ENCODE peak calls at places on chromosomes 13 and 19, in four cellular contexts. T is lower leg skin, U is psoas muscle, R is tibial artery. C is an unnamed sample.

GRCh38 chr19:17242431-17243208 is 3.1 kb downstream of the NR2F6 start:
- DNase-seq in T (no peak), U (no peak), R (no peak), C (no peak)

GRCh38 chr19:1206063-1206732 is 620 bp downstream of the STK11 start:
- DNase-seq in T (no peak), U (peak), R (no peak), C (no peak)

GRCh38 chr19:6271251-6271650 is 8.5 kb downstream of the MLLT1 start:
- DNase-seq in T (no peak), U (no peak), R (no peak), C (no peak)

GRCh38 chr13:35144496-35144895 is 202.4 kb downstream of the NBEA start:
- DNase-seq in T (no peak), U (no peak), R (no peak), C (no peak)

GRCh38 chr13:37168151-37168550 is 62.7 kb upstream of the CSNK1A1L start:
- DNase-seq in T (no peak), U (no peak), R (no peak), C (no peak)

GRCh38 chr13:41588899-41589298 is 131.5 kb downstream of the RGCC start:
- DNase-seq in T (no peak), U (no peak), R (no peak), C (no peak)

GRCh38 chr19:1457031-1457739 is 7.3 kb downstream of the APC2 start:
- DNase-seq in T (no peak), U (peak), R (no peak), C (no peak)

GRCh38 chr13:110819203-110820014 is 95.5 kb downstream of the ANKRD10 start:
- DNase-seq in T (peak), U (peak), R (peak), C (peak)

GRCh38 chr13:72217142-72217541 is 350.1 kb upstream of the DACH1 start:
- DNase-seq in T (no peak), U (no peak), R (no peak), C (no peak)

GRCh38 chr19:12801466-12802266 is at the start of the genes PRDX2 and THSD8:
- DNase-seq in T (peak), U (peak), R (peak), C (peak)

GRCh38 chr13:105616313-105617075 is 919.0 kb downstream of the EFNB2 start:
- DNase-seq in T (no peak), U (no peak), R (no peak), C (no peak)

GRCh38 chr19:17952041-17952976 is 14.6 kb upstream of the KCNN1 start:
- DNase-seq in T (no peak), U (no peak), R (no peak), C (no peak)

GRCh38 chr13:37381502-37381901 is 217.1 kb downstream of the POSTN start:
- DNase-seq in T (no peak), U (no peak), R (no peak), C (no peak)

GRCh38 chr13:35984287-35984686 is 146.9 kb downstream of the DCLK1 start:
- DNase-seq in T (no peak), U (no peak), R (no peak), C (no peak)

GRCh38 chr13:112802808-112803207 is 113.0 kb downstream of the ATP11A start:
- DNase-seq in T (no peak), U (no peak), R (no peak), C (no peak)

GRCh38 chr13:76815344-76815743 is 70.9 kb downstream of the KCTD12 start:
- DNase-seq in T (no peak), U (no peak), R (no peak), C (no peak)

GRCh38 chr13:45040626-45041025 is 51.3 kb downstream of the GPALPP1 start:
- DNase-seq in T (no peak), U (no peak), R (no peak), C (no peak)

GRCh38 chr19:12786149-12786870 is 5.0 kb upstream of the JUNB start:
- DNase-seq in T (peak), U (peak), R (peak), C (no peak)

GRCh38 chr13:66224644-66225043 is 1005.5 kb downstream of the PCDH9 start:
- DNase-seq in T (no peak), U (no peak), R (no peak), C (no peak)

GRCh38 chr13:75136151-75136550 is 345.8 kb downstream of the TBC1D4 start:
- DNase-seq in T (no peak), U (no peak), R (no peak), C (no peak)

GRCh38 chr19:41521860-41522555 is 54.0 kb upstream of the CEACAM21 start:
- DNase-seq in T (no peak), U (peak), R (no peak), C (no peak)

GRCh38 chr13:96490590-96490989 is 400.7 kb downstream of the HS6ST3 start:
- DNase-seq in T (no peak), U (no peak), R (no peak), C (no peak)

GRCh38 chr13:61608138-61608537 is 192.5 kb upstream of the PCDH20 start:
- DNase-seq in T (no peak), U (no peak), R (no peak), C (no peak)

GRCh38 chr13:34156841-34157365 is 339.0 kb downstream of the RFC3 start:
- DNase-seq in T (peak), U (no peak), R (peak), C (peak)

GRCh38 chr13:53206455-53206854 is 177.8 kb downstream of the OLFM4 start:
- DNase-seq in T (no peak), U (no peak), R (no peak), C (no peak)

GRCh38 chr13:87129602-87130300 is 541.4 kb upstream of the SLITRK5 start:
- DNase-seq in T (no peak), U (no peak), R (no peak), C (no peak)

GRCh38 chr19:55109527-55110291 is 7.7 kb downstream of the PPP1R12C start:
- DNase-seq in T (no peak), U (peak), R (no peak), C (no peak)

DNA sequence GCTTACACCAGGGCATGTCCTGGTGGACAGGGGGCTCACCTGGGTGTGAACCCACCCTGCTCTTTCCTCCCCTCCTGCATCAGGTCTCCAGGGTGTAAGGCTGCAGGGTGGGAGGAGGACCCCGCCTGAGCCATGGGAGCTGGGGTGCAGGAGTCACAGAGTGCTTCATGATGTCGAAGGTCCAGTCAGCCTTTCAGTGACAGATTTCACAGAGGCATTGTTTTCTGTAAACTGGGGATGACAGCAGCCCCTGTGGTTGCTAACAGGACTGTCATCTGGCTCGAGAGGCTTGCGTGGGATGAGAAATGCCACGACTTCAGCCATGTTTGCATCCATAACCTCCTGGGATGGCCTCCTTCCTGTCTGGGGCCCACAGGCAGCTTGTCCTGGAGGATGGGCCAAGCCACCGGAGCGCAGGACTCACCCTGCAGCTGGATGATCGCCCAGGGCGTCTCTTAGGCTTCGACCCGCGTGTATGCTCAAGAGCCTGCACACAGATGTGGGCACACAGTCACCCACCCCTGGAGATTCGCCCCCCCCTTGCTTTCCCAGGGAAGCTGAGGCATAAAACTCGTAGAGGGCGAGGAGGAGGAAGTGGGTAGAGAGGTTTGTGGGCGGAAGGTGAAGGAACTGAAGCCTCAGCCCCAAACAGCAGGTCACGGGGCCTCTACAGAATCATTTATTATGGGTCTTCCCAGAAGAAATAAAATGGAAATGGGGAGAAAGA is 4.9 kb downstream of the NANOS3 start:
- DNase-seq in T (no peak), U (no peak), R (no peak), C (peak)
- TF ChIP-seq CTCF in T (no peak), U (no peak), R (no peak), C (no peak)

GRCh38 chr19:33373701-33374405 is at the start of gene CEBPG:
- DNase-seq in T (no peak), U (peak), R (peak), C (peak)
- TF ChIP-seq CTCF in T (no peak), U (peak), R (peak), C (no peak)

GRCh38 chr13:50167224-50167947 is 152.1 kb downstream of the KCNRG start:
- DNase-seq in T (no peak), U (no peak), R (no peak), C (peak)
- TF ChIP-seq CTCF in T (no peak), U (no peak), R (no peak), C (no peak)

DNA sequence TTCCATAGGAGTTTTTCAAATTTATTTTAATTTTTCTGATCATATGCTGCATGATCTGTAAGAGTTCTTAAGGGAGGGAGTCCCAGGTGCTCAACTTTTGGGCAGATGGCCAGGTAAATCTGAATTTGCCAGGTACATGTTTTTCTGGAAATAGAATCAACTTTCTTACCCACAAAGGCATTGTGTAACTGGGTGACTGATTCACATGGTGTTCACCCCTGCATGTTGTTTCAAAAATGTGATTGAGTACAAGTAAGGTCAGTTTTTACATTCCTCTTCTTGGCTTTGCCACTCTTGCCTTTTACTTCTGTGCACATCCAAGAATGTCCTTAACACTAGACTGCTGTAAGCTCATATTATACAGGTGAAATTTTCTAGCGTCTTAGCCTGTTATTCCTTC is 30.4 kb downstream of the RB1 start:
- DNase-seq in T (no peak), U (no peak), R (no peak), C (no peak)
- TF ChIP-seq CTCF in T (no peak), U (no peak), R (no peak), C (no peak)

GRCh38 chr19:44779150-44779549 is 1.5 kb downstream of the CBLC start:
- DNase-seq in T (no peak), U (no peak), R (no peak), C (no peak)

GRCh38 chr19:44785993-44786392 is 8.3 kb downstream of the CBLC start:
- DNase-seq in T (no peak), U (no peak), R (no peak), C (no peak)

GRCh38 chr19:44785271-44785670 is 7.6 kb downstream of the CBLC start:
- DNase-seq in T (no peak), U (no peak), R (no peak), C (no peak)

GRCh38 chr19:44783545-44783944 is 5.9 kb downstream of the CBLC start:
- DNase-seq in T (no peak), U (no peak), R (no peak), C (no peak)

DNA sequence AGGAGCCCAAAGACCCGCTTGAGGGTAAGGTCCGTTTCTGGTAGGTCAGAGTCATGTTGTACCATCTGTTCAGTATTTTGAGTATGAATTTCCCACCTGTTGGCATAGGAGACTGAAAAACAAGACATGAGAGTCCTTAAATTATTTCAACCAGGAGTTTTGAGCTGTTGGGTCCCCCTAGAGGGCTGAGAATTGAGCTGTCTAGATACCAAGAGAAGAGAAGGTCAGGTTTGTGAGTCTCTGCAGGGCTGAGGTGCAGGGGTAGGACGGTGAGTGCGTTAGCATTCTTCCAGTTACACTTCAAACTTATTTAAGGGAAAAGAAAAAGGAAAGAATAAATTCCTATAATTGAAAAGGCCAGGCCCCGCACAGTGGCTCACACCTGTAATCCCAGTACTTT is 5.0 kb downstream of the CBLC start:
- DNase-seq in T (no peak), U (no peak), R (no peak), C (no peak)
- TF ChIP-seq CTCF in T (no peak), U (no peak), R (no peak), C (no peak)

GRCh38 chr19:10685210-10685609 is 16.0 kb upstream of the QTRT1 start:
- DNase-seq in T (no peak), U (no peak), R (no peak), C (no peak)

GRCh38 chr19:10686193-10686592 is 15.0 kb upstream of the QTRT1 start:
- DNase-seq in T (no peak), U (no peak), R (no peak), C (no peak)

GRCh38 chr19:10688545-10689280 is 12.5 kb upstream of the QTRT1 start:
- DNase-seq in T (no peak), U (no peak), R (no peak), C (no peak)

GRCh38 chr19:10686661-10687517 is 14.3 kb upstream of the QTRT1 start:
- DNase-seq in T (no peak), U (no peak), R (no peak), C (no peak)

DNA sequence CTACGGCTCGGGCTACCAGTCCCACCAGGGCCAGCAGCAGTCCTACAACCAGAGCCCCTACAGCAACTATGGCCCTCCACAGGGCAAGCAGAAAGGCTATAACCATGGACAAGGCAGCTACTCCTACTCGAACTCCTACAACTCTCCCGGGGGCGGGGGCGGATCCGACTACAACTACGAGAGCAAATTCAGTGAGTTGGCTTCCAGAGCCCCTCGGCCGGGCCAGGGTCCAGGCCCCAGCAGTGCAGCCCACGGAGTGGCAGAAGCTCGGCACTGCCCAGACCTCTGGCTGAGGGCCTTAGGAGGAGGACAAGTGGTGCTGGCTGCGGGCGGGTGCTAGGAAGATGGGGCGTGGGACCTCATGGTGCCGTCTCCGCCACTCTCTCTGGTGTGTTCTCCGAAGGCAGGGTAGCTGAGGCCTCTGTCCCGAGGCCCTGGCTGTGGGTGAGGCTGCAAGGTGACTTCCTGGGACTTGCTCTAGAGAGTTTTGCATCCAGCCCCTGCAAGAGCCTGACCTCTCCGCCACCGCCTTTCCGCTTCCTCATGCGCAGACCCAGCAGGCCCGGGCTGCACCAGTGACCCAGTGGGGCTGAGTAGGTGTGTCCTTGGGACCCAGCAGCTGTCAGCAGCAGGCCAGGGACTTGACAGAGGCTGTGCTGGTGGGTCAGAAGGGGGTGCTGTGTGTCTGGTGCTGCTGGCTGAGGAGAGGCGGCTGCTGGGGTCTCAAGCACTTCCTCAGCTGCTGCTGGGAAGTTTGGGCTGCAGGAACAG is 13.5 kb upstream of the QTRT1 start:
- DNase-seq in T (no peak), U (no peak), R (no peak), C (no peak)
- TF ChIP-seq CTCF in T (no peak), U (no peak), R (no peak), C (no peak)

GRCh38 chr19:10364644-10365043 is 15.7 kb downstream of the TYK2 start:
- DNase-seq in T (no peak), U (no peak), R (no peak), C (no peak)

GRCh38 chr19:10372698-10373097 is 7.7 kb downstream of the TYK2 start:
- DNase-seq in T (no peak), U (no peak), R (no peak), C (no peak)

GRCh38 chr19:10365518-10365917 is 14.9 kb downstream of the TYK2 start:
- DNase-seq in T (no peak), U (no peak), R (no peak), C (no peak)

GRCh38 chr19:10363789-10364281 is 16.5 kb downstream of the TYK2 start:
- DNase-seq in T (no peak), U (no peak), R (no peak), C (no peak)

GRCh38 chr19:10368101-10368803 is 12.1 kb downstream of the TYK2 start:
- DNase-seq in T (no peak), U (no peak), R (no peak), C (no peak)
- TF ChIP-seq CTCF in T (no peak), U (no peak), R (no peak), C (no peak)

GRCh38 chr19:30304540-30304939 is 67.6 kb upstream of the ZNF536 start:
- DNase-seq in T (no peak), U (no peak), R (no peak), C (no peak)
- TF ChIP-seq CTCF in T (no peak), U (no peak), R (no peak), C (no peak)